ENCODE peak calls at places on chromosomes 5 and 9, in five cellular contexts. O is psoas muscle; Z is naive thymus-derived CD4-positive, alpha-beta T cell; T is cardiac muscle cell; A is adrenal gland. I is an unnamed sample. For H3K36me3, the result is how much of the 10 kb centered on the place peaks cover.

GRCh38 chr9:68844623-68845612 is 139.9 kb downstream of the PIP5K1B start:
- DNase-seq in T (peak), A (peak), O (no peak), Z (no peak), I (no peak)

GRCh38 chr5:9468070-9468388 is 77.8 kb downstream of the SEMA5A start:
- DNase-seq in Z (no peak), O (no peak), A (no peak), T (peak), I (no peak)

GRCh38 chr5:27855491-27855890 is 817.1 kb upstream of the CDH9 start:
- DNase-seq in T (peak), Z (no peak), A (no peak), O (no peak), I (no peak)

GRCh38 chr9:14627513-14627912 is 65.7 kb downstream of the ZDHHC21 start:
- DNase-seq in T (no peak), Z (no peak), O (no peak), A (no peak), I (no peak)

GRCh38 chr9:6226696-6227095 is 11.1 kb downstream of the IL33 start:
- DNase-seq in T (peak), A (peak), O (no peak), Z (no peak), I (peak)

GRCh38 chr5:137218471-137218870 is 280.7 kb downstream of the SPOCK1 start:
- DNase-seq in Z (no peak), A (peak), T (peak), O (no peak), I (no peak)

GRCh38 chr5:170306381-170306790 is 8.8 kb upstream of the LCP2 start:
- DNase-seq in A (peak), O (peak), Z (no peak), T (peak), I (no peak)

GRCh38 chr5:16057277-16057676 is 122.3 kb downstream of the MARCHF11 start:
- DNase-seq in T (no peak), A (no peak), Z (no peak), O (no peak), I (no peak)

GRCh38 chr5:80408976-80409926 is 1.4 kb downstream of the ZFYVE16 start:
- DNase-seq in Z (no peak), A (no peak), T (peak), O (no peak), I (no peak)

GRCh38 chr5:180799902-180800801 is 2.5 kb downstream of the MGAT1 start:
- DNase-seq in A (no peak), O (no peak), Z (no peak), T (peak), I (no peak)

GRCh38 chr5:154086641-154087040 is 47.9 kb downstream of the MFAP3 start:
- DNase-seq in T (no peak), Z (no peak), A (no peak), O (no peak), I (no peak)

GRCh38 chr5:55713871-55714270 is 1.7 kb upstream of the SLC38A9 start:
- DNase-seq in Z (no peak), O (no peak), A (no peak), T (no peak), I (no peak)

GRCh38 chr5:116078199-116078598 is 6.6 kb upstream of the COMMD10 start:
- DNase-seq in O (no peak), T (no peak), A (no peak), Z (no peak), I (no peak)

DNA sequence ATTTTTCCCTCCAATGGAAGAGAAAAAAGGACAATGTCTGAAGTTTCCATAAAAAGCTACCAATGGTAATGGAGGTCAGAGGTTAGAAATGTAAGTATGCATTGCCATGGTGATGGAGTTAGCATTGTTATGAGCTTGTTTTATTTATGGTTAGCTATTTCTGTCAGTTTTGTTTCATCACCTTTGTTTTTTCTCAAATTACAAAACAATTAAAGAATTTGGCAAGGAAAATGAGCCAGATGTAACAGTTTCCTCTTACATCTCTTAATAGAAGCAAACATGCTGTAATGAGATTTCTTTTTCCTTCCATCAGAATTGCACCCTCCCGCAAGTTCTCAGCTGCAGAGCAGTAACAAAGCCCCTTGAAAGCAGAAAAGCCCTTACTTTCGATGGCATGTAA is 233.0 kb downstream of the SGCD start:
- DNase-seq in T (no peak), O (no peak), A (no peak), Z (no peak), I (no peak)
- H3K4me3 ChIP-seq in T (no peak), O (no peak), A (no peak), Z (no peak), I (no peak)

GRCh38 chr9:107323836-107324235 is 40.8 kb downstream of the RAD23B start:
- DNase-seq in T (no peak), Z (no peak), A (no peak), O (no peak), I (no peak)
- H3K36me3 ChIP-seq in T (half or more), Z (half or more), A (under half), O (half or more), I (under half)

DNA sequence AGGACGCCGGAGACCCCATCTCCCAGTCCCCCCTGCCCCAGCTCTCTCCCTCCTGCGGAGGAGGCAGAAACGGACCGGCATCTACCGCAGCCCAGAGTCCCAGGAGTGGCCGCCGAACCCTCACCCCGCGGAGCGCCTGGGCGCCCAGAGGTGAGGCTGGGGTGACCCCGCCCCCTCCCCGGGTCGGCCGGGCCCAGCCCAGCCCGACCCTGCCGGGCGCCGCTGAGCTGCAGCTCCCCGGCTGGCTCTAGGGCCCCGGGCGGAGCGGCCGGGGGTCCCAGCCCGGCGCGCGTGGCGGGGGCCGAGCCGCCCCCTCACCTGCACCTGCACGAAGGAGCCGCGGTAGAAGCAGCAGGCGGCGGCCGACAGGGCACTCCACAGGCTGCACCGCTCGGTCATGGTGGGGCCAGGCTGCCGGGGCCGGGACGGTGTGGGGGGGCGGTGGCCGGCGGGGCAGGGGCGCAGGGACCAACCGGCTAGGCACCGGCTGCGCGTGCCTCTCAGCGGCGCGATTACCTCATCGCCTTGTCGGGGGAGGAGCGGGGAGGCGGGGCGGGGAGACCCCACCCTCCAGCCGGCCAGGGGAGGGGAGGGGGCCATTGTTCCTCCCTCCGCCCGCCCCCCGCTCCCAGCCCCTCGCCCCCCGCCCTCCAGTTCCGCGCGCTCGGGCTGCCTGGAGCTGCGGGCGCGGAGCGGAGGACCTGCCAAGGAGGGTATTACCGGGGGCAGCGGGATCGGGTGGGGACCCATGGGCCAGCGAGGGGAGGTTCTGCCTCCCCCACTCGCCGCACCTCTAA is 19.9 kb upstream of the TOR2A start:
- DNase-seq in A (no peak), O (no peak), T (no peak), Z (no peak), I (no peak)
- H3K27ac ChIP-seq in A (peak), O (no peak), T (no peak), Z (no peak), I (no peak)

GRCh38 chr9:129275626-129276247 is 97.7 kb upstream of the IER5L start:
- DNase-seq in T (peak), A (no peak), Z (no peak), O (peak), I (no peak)
- H3K4me3 ChIP-seq in T (no peak), A (no peak), Z (no peak), O (no peak), I (no peak)

DNA sequence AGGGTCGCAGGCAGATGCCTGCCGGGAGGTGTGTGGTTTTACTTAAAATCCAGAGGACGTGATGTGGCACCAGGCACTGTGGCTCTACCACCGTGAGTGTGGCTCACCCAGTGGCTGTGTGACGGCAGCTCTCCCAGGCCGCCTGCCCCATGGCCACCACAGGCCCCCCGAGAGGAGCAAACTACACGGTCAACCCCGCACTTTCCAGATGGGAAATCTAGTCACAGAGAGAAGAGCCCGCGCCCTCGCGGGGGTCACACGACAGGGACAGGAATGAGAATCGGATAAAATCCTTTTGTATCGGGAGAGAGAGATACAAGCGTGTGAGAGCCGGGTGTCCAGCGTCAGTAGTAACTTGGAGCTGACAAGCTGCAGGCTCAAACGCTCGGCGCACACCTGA is 24.4 kb downstream of the TERT start:
- DNase-seq in A (no peak), O (no peak), T (no peak), Z (no peak), I (no peak)
- H3K36me3 ChIP-seq in A (under half), O (under half), T (under half), Z (under half), I (under half)

GRCh38 chr9:92970467-92970923 is 23.2 kb downstream of the FGD3 start:
- DNase-seq in Z (no peak), A (no peak), T (no peak), O (no peak), I (peak)
- H3K27ac ChIP-seq in Z (peak), A (no peak), T (no peak), O (no peak), I (peak)

GRCh38 chr5:77128411-77129061 is 41.5 kb upstream of the ZBED3 start:
- DNase-seq in O (no peak), A (no peak), T (no peak), Z (no peak), I (no peak)

GRCh38 chr5:77129386-77129785 is 42.3 kb upstream of the ZBED3 start:
- DNase-seq in O (no peak), T (peak), Z (no peak), A (peak), I (peak)

GRCh38 chr5:77138981-77139380 is 51.9 kb upstream of the ZBED3 start:
- DNase-seq in A (peak), Z (no peak), T (peak), O (no peak), I (no peak)

DNA sequence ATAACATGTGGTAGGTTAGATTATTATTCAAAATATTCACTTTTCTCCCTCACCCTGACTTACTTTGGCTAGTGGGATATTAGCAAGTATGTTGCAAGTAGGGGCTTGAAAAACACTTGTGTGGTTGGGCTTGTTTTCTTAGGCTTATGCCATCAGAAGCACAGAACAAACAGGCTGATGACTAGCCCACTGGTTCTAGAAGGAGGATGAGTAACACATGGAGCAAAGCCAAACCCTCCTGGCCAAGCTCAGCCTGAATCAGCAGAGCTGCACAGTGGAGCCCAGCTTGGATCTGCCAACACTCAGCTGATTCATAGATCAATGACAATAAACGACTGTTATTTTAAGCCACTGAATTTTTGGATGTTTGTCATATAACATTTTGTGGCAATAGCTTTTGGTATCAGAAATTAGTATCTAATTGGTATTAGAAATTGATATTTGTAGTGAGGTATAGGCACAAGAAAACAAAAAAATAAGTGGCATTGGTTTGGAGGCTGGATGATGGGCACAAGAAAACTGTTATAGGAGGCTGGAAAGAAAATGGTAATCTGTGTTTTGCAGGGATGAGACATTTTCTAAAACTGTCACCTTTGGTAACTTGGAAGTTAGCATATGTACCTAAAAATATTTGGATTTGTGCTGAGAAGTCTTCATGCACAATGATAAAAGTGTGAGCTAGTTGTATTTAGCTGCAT is 46.1 kb upstream of the ZBED3 start:
- DNase-seq in T (peak), O (peak), A (peak), Z (no peak), I (no peak)
- H3K4me3 ChIP-seq in T (no peak), O (no peak), A (no peak), Z (no peak), I (no peak)

GRCh38 chr5:76222318-76222717 is 139.1 kb downstream of the SV2C start:
- DNase-seq in Z (no peak), T (no peak), A (no peak), O (no peak), I (no peak)

GRCh38 chr5:76210946-76211345 is 127.8 kb downstream of the SV2C start:
- DNase-seq in O (no peak), Z (no peak), T (no peak), A (no peak), I (no peak)

GRCh38 chr5:76221311-76221710 is 138.1 kb downstream of the SV2C start:
- DNase-seq in T (no peak), A (no peak), O (no peak), Z (no peak), I (no peak)

GRCh38 chr5:76219636-76220035 is 136.5 kb downstream of the SV2C start:
- DNase-seq in T (no peak), Z (no peak), O (no peak), A (no peak), I (no peak)

DNA sequence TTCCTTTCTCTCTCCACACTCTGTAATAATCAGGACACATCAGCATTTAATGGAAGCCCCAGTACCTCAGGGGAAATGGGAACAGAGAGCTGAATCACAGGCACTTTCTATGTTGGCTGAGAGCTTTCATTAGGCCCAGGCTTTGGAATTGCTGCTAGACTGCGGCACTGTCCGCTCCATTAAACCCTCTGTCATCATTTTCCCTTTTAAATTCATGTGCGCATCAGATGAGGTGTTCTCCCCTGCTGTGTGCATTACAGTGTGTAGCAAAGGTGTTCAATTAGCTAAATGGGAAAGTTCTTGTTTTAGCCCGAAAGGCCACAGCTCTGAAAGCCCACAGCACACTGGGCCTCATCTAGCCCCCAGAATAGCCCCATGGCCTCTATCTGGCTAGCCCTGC is 133.6 kb downstream of the SV2C start:
- DNase-seq in Z (no peak), A (no peak), O (no peak), T (no peak), I (no peak)
- H3K36me3 ChIP-seq in Z (under half), A (under half), O (under half), T (under half), I (under half)

GRCh38 chr5:31982027-31982426 is 192.1 kb downstream of the GOLPH3 start:
- DNase-seq in O (no peak), Z (no peak), A (no peak), T (no peak), I (no peak)
- H3K27ac ChIP-seq in O (no peak), Z (no peak), A (no peak), T (no peak), I (no peak)

I was measured in iPS DF 6.9.